ENCODE peak calls at places on chromosomes 16 and 17, in five cellular contexts. M is brain microvascular endothelial cell, H is right atrium auricular region, B is IMR-90, N is mammary epithelial cell. Q is an unnamed sample.

GRCh38 chr17:39054111-39054645 is 87.0 kb upstream of the FBXO47 start:
- DNase-seq in H (no peak), M (no peak), B (peak), N (no peak), Q (no peak)

GRCh38 chr16:57807252-57807967 is 5.1 kb upstream of the KIFC3 start:
- DNase-seq in B (no peak), N (no peak), M (no peak), H (no peak), Q (peak)

GRCh38 chr16:84982434-84982833 is 28.9 kb downstream of the ZDHHC7 start:
- DNase-seq in H (no peak), M (no peak), N (no peak), B (no peak), Q (no peak)

GRCh38 chr16:84096447-84097005 is 20.2 kb downstream of the MBTPS1 start:
- DNase-seq in M (no peak), N (no peak), H (no peak), B (no peak), Q (no peak)

GRCh38 chr17:33328129-33328528 is 35.0 kb upstream of the ASIC2 start:
- DNase-seq in B (peak), H (no peak), M (no peak), N (no peak), Q (no peak)

GRCh38 chr17:74059471-74059870 is 144.0 kb upstream of the RPL38 start:
- DNase-seq in N (no peak), B (no peak), H (no peak), M (no peak), Q (no peak)

GRCh38 chr16:30615358-30616076 is 5.3 kb upstream of the ZNF689 start:
- DNase-seq in B (peak), M (peak), H (no peak), N (no peak), Q (no peak)

GRCh38 chr17:39627170-39627716 is 491 bp downstream of the PPP1R1B start:
- DNase-seq in N (no peak), B (no peak), H (no peak), M (no peak), Q (no peak)

GRCh38 chr17:58337600-58338453 is 9.2 kb upstream of the TSPOAP1 start:
- DNase-seq in M (peak), H (peak), N (no peak), B (peak), Q (peak)

GRCh38 chr17:37087683-37088082 is 138.9 kb downstream of the AATF start:
- DNase-seq in H (no peak), M (no peak), B (no peak), N (no peak), Q (no peak)

GRCh38 chr16:73032548-73033270 is 15.2 kb downstream of the ZFHX3 start:
- DNase-seq in H (no peak), B (no peak), M (no peak), N (no peak), Q (no peak)

GRCh38 chr17:1490643-1491405 is 1.7 kb downstream of the MYO1C start:
- DNase-seq in H (peak), N (peak), B (no peak), M (no peak), Q (peak)

GRCh38 chr17:62017912-62018311 is 47.2 kb downstream of the MED13 start:
- DNase-seq in B (peak), M (no peak), H (no peak), N (peak), Q (peak)

GRCh38 chr16:84916850-84917249 is 94.5 kb downstream of the ZDHHC7 start:
- DNase-seq in H (no peak), B (no peak), M (no peak), N (no peak), Q (no peak)

GRCh38 chr16:27520982-27521673 is 28.6 kb downstream of the GTF3C1 start:
- DNase-seq in M (peak), H (peak), B (peak), N (no peak), Q (peak)

GRCh38 chr17:62807812-62808575 is at the start of gene MARCHF10:
- DNase-seq in N (no peak), M (no peak), H (peak), B (no peak), Q (no peak)

GRCh38 chr17:50028207-50029120 is 27.4 kb upstream of the ITGA3 start:
- DNase-seq in M (peak), N (peak), B (peak), H (peak), Q (peak)

GRCh38 chr17:40922239-40922638 is 15.2 kb downstream of the KRT23 start:
- DNase-seq in B (peak), N (peak), H (peak), M (peak), Q (peak)

GRCh38 chr16:75317101-75317522 is 65.7 kb upstream of the BCAR1 start:
- DNase-seq in B (no peak), N (no peak), H (no peak), M (peak), Q (no peak)

GRCh38 chr17:44864831-44865230 is 17.1 kb downstream of the HIGD1B start:
- DNase-seq in B (no peak), H (no peak), M (no peak), N (no peak), Q (no peak)

GRCh38 chr17:73639926-73640325 is 4.3 kb downstream of the SDK2 start:
- DNase-seq in B (no peak), M (no peak), N (no peak), H (no peak), Q (no peak)

GRCh38 chr16:67481561-67482259 is 753 bp upstream of the ATP6V0D1 start:
- DNase-seq in N (no peak), B (peak), H (no peak), M (no peak), Q (no peak)

GRCh38 chr17:28480278-28480677 is 6.8 kb downstream of the SLC13A2 start:
- DNase-seq in M (no peak), B (no peak), H (no peak), N (peak), Q (no peak)

GRCh38 chr17:1726626-1727257 is 2.2 kb downstream of the WDR81 start:
- DNase-seq in H (no peak), N (no peak), B (no peak), M (no peak), Q (no peak)

GRCh38 chr17:81859906-81860755 is at the start of gene P4HB:
- DNase-seq in B (no peak), N (no peak), M (no peak), H (peak), Q (no peak)
- TF ChIP-seq CTCF in B (no peak), N (no peak), M (no peak), H (no peak), Q (no peak)

DNA sequence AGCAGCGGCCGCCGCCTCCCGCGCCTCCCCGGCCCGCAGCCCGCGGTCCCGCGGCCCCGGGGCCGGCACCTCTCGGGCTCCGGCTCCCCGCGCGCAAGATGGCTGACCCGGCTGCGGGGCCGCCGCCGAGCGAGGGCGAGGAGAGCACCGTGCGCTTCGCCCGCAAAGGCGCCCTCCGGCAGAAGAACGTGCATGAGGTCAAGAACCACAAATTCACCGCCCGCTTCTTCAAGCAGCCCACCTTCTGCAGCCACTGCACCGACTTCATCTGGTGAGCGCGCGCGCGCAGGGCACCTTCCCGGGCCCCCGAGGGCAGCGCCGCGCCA is 258 bp downstream of the PRKCB start:
- DNase-seq in M (no peak), H (no peak), B (no peak), N (no peak), Q (no peak)
- H3K4me3 ChIP-seq in M (no peak), H (peak), B (no peak), N (no peak), Q (no peak)

GRCh38 chr17:75518983-75519540 is 2.7 kb downstream of the TSEN54 start:
- DNase-seq in B (no peak), H (no peak), N (no peak), M (no peak), Q (no peak)
- TF ChIP-seq CTCF in B (no peak), H (no peak), N (no peak), M (no peak), Q (no peak)

GRCh38 chr16:2237076-2237551 is 870 bp downstream of the DNASE1L2 start:
- DNase-seq in H (no peak), N (no peak), B (no peak), M (no peak), Q (no peak)
- H3K4me3 ChIP-seq in H (no peak), N (no peak), B (peak), M (peak), Q (no peak)

DNA sequence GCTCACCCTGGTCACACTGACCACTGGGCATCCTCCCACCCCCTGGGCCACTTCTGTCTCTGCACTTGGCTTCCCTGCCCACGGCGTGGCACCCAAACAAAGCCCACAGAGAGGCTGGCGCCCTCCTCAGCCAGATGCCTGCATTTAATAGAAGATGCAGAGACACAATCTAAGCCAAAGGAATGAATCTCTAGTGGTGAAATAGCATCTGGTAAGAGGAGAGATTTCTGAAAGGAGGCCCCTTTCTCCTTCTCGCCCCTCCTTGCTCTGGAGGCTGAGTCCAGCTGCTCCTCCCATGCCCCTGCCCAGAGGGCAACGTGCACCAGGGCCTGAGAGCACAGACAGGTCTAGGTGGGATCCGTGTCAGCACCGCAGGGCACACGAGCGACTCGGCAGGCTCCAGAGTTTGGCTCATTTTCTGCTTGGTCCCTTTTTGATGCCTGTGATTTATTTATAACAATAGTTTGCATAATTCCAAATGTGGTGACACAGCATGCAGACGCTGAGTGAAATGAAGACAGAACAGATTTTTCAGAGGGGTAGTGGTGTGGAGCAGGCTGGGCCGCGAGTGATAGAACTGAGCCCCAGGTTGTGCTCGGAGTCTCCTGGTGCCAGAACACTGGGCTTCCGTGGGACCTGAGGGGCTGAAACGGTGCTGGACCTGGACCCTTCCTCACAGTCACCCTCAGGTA is 95.6 kb downstream of the METRNL start:
- DNase-seq in B (no peak), M (no peak), N (no peak), H (peak), Q (no peak)
- TF ChIP-seq CTCF in B (no peak), M (peak), N (no peak), H (no peak), Q (no peak)

GRCh38 chr16:88809676-88810165 is 2.0 kb downstream of the APRT start:
- DNase-seq in B (no peak), N (no peak), H (no peak), M (no peak), Q (no peak)
- H3K4me3 ChIP-seq in B (no peak), N (no peak), H (no peak), M (no peak), Q (no peak)

GRCh38 chr17:8120520-8121443 is 2.5 kb upstream of the ALOXE3 start:
- DNase-seq in N (peak), H (no peak), M (peak), B (peak), Q (peak)
- TF ChIP-seq CTCF in N (peak), H (peak), M (peak), B (peak), Q (peak)

GRCh38 chr17:4598776-4599504 is 14.6 kb downstream of the SMTNL2 start:
- DNase-seq in H (peak), N (no peak), B (peak), M (no peak), Q (no peak)
- H3K4me3 ChIP-seq in H (no peak), N (no peak), B (no peak), M (no peak), Q (no peak)

GRCh38 chr16:89170346-89171215 is 967 bp upstream of the CDH15 start:
- DNase-seq in M (no peak), N (no peak), H (no peak), B (no peak), Q (no peak)

GRCh38 chr16:89167425-89167941 is 4.1 kb upstream of the CDH15 start:
- DNase-seq in H (peak), B (peak), N (peak), M (peak), Q (peak)

GRCh38 chr16:89169778-89170177 is 1.8 kb upstream of the CDH15 start:
- DNase-seq in M (no peak), N (no peak), H (no peak), B (no peak), Q (no peak)

GRCh38 chr16:89166696-89167424 is 4.7 kb upstream of the CDH15 start:
- DNase-seq in H (no peak), M (no peak), B (no peak), N (no peak), Q (no peak)

GRCh38 chr16:89168381-89169189 is 3.0 kb upstream of the CDH15 start:
- DNase-seq in M (no peak), B (no peak), N (no peak), H (no peak), Q (no peak)
- TF ChIP-seq CTCF in M (peak), B (peak), N (no peak), H (no peak), Q (no peak)

GRCh38 chr16:17413508-17413907 is 57.3 kb downstream of the XYLT1 start:
- DNase-seq in H (no peak), M (no peak), N (no peak), B (no peak), Q (no peak)

GRCh38 chr16:17416461-17417221 is 54.1 kb downstream of the XYLT1 start:
- DNase-seq in N (no peak), M (no peak), B (peak), H (no peak), Q (peak)

GRCh38 chr16:17412221-17412620 is 58.5 kb downstream of the XYLT1 start:
- DNase-seq in B (peak), N (no peak), M (no peak), H (no peak), Q (peak)

GRCh38 chr16:17414916-17415315 is 55.8 kb downstream of the XYLT1 start:
- DNase-seq in N (no peak), M (no peak), B (no peak), H (no peak), Q (no peak)

GRCh38 chr16:17414421-17414820 is 56.3 kb downstream of the XYLT1 start:
- DNase-seq in M (no peak), B (no peak), N (no peak), H (no peak), Q (no peak)
- H3K4me3 ChIP-seq in M (no peak), B (no peak), N (no peak), H (no peak), Q (no peak)

Q was measured in astrocyte of the spinal cord.